ENCODE peak calls at places on chromosomes 6 and 20, in nine cellular contexts. C, S, T, B, L, N, V, J and Y are unnamed samples.

GRCh38 chr6:53961679-53962370 is 149.4 kb upstream of the MLIP start:
- DNase-seq in C (no peak), S (no peak), T (no peak), B (no peak), L (peak), N (peak), V (no peak), J (no peak), Y (peak)

GRCh38 chr6:130913119-130913518 is 85.9 kb downstream of the SMLR1 start:
- DNase-seq in C (no peak), S (no peak), T (peak), B (no peak), L (no peak), N (peak), V (no peak), J (no peak), Y (no peak)

GRCh38 chr20:5080384-5080877 is 39.3 kb downstream of the PCNA start:
- DNase-seq in C (no peak), S (peak), T (no peak), B (peak), L (peak), N (no peak), V (peak), J (no peak), Y (peak)

GRCh38 chr20:11354841-11355240 is 562.9 kb upstream of the BTBD3 start:
- DNase-seq in C (no peak), S (no peak), T (no peak), B (no peak), L (no peak), N (no peak), V (no peak), J (no peak), Y (no peak)

GRCh38 chr6:155171747-155172191 is 92.0 kb upstream of the CLDN20 start:
- DNase-seq in C (no peak), S (no peak), T (no peak), B (no peak), L (peak), N (no peak), V (no peak), J (peak), Y (peak)

GRCh38 chr6:21946298-21946783 is 350.5 kb downstream of the PRL start:
- DNase-seq in C (no peak), S (no peak), T (no peak), B (no peak), L (peak), N (no peak), V (no peak), J (no peak), Y (peak)

GRCh38 chr20:31617432-31618104 is 12.5 kb downstream of the ID1 start:
- DNase-seq in C (no peak), S (no peak), T (no peak), B (no peak), L (no peak), N (no peak), V (no peak), J (no peak), Y (no peak)

GRCh38 chr20:38673731-38674177 is 50.5 kb upstream of the SLC32A1 start:
- DNase-seq in C (no peak), S (no peak), T (no peak), B (no peak), L (no peak), N (peak), V (no peak), J (peak), Y (no peak)

GRCh38 chr6:163417595-163417994 is 3.1 kb downstream of the QKI start:
- DNase-seq in C (no peak), S (no peak), T (no peak), B (no peak), L (no peak), N (no peak), V (no peak), J (peak), Y (no peak)

GRCh38 chr20:60058869-60059268 is 100.6 kb downstream of the CDH26 start:
- DNase-seq in C (no peak), S (no peak), T (no peak), B (no peak), L (no peak), N (no peak), V (no peak), J (no peak), Y (no peak)

GRCh38 chr6:126040826-126041225 is 54.5 kb downstream of the TRMT11 start:
- DNase-seq in C (no peak), S (no peak), T (no peak), B (no peak), L (peak), N (no peak), V (no peak), J (peak), Y (peak)

GRCh38 chr6:140156131-140156530 is 781.7 kb upstream of the CITED2 start:
- DNase-seq in C (no peak), S (no peak), T (no peak), B (no peak), L (no peak), N (no peak), V (no peak), J (no peak), Y (peak)

GRCh38 chr6:37783025-37783825 is 36.3 kb upstream of the ZFAND3 start:
- DNase-seq in C (no peak), S (no peak), T (no peak), B (peak), L (no peak), N (peak), V (no peak), J (no peak), Y (peak)

GRCh38 chr6:20712011-20712410 is 177.8 kb downstream of the CDKAL1 start:
- DNase-seq in C (no peak), S (no peak), T (no peak), B (no peak), L (peak), N (no peak), V (no peak), J (peak), Y (no peak)

GRCh38 chr6:42572523-42572922 is 8.7 kb downstream of the UBR2 start:
- DNase-seq in C (no peak), S (no peak), T (no peak), B (no peak), L (no peak), N (no peak), V (no peak), J (no peak), Y (no peak)

GRCh38 chr6:148521586-148521985 is 178.9 kb downstream of the SASH1 start:
- DNase-seq in C (no peak), S (no peak), T (no peak), B (no peak), L (peak), N (no peak), V (no peak), J (no peak), Y (peak)

GRCh38 chr6:106165885-106166485 is 79.8 kb downstream of the PRDM1 start:
- DNase-seq in C (no peak), S (no peak), T (no peak), B (no peak), L (no peak), N (no peak), V (no peak), J (no peak), Y (no peak)

GRCh38 chr6:49646942-49647341 is 10.3 kb upstream of the RHAG start:
- DNase-seq in C (no peak), S (no peak), T (no peak), B (no peak), L (no peak), N (no peak), V (no peak), J (no peak), Y (no peak)

GRCh38 chr20:46699651-46700359 is 9.6 kb upstream of the SLC2A10 start:
- DNase-seq in C (no peak), S (no peak), T (no peak), B (no peak), L (peak), N (peak), V (no peak), J (peak), Y (peak)

GRCh38 chr6:168390746-168391400 is 50.1 kb upstream of the SMOC2 start:
- DNase-seq in C (no peak), S (no peak), T (no peak), B (peak), L (no peak), N (no peak), V (no peak), J (no peak), Y (no peak)

GRCh38 chr6:62623851-62624532 is 338.0 kb upstream of the KHDRBS2 start:
- DNase-seq in C (no peak), S (no peak), T (no peak), B (no peak), L (no peak), N (no peak), V (no peak), J (no peak), Y (no peak)

GRCh38 chr6:140360651-140361050 is 986.2 kb upstream of the CITED2 start:
- DNase-seq in C (no peak), S (no peak), T (no peak), B (no peak), L (no peak), N (no peak), V (no peak), J (no peak), Y (peak)

GRCh38 chr6:112833546-112834215 is 486.6 kb downstream of the RFPL4B start:
- DNase-seq in C (no peak), S (no peak), T (no peak), B (no peak), L (peak), N (no peak), V (no peak), J (peak), Y (peak)

GRCh38 chr20:3565851-3566250 is 95.0 kb downstream of the ATRN start:
- DNase-seq in C (no peak), S (no peak), T (no peak), B (no peak), L (no peak), N (no peak), V (no peak), J (no peak), Y (no peak)

GRCh38 chr20:7841967-7842301 is 98.3 kb downstream of the HAO1 start:
- DNase-seq in C (no peak), S (no peak), T (no peak), B (no peak), L (peak), N (peak), V (peak), J (peak), Y (peak)

GRCh38 chr6:11621119-11621518 is 83.6 kb downstream of the TMEM170B start:
- DNase-seq in C (no peak), S (no peak), T (no peak), B (no peak), L (no peak), N (no peak), V (no peak), J (no peak), Y (no peak)

GRCh38 chr6:32192608-32193039 is at the start of gene GPSM3:
- DNase-seq in C (peak), S (no peak), T (peak), B (peak), L (peak), N (no peak), V (peak), J (peak), Y (peak)

GRCh38 chr6:130625825-130626500 is 201.2 kb upstream of the SMLR1 start:
- DNase-seq in C (no peak), S (no peak), T (no peak), B (no peak), L (peak), N (no peak), V (no peak), J (peak), Y (peak)

GRCh38 chr6:144870796-144871195 is 585.7 kb downstream of the UTRN start:
- DNase-seq in C (no peak), S (no peak), T (no peak), B (no peak), L (no peak), N (no peak), V (no peak), J (no peak), Y (no peak)

GRCh38 chr6:3484240-3484639 is 27.4 kb upstream of the SLC22A23 start:
- DNase-seq in C (no peak), S (no peak), T (no peak), B (no peak), L (peak), N (no peak), V (no peak), J (no peak), Y (peak)

GRCh38 chr6:12841619-12842018 is 125.1 kb downstream of the PHACTR1 start:
- DNase-seq in C (no peak), S (no peak), T (no peak), B (no peak), L (no peak), N (no peak), V (no peak), J (no peak), Y (no peak)

GRCh38 chr6:34104186-34104585 is 41.7 kb downstream of the GRM4 start:
- DNase-seq in C (no peak), S (no peak), T (no peak), B (no peak), L (no peak), N (no peak), V (no peak), J (no peak), Y (no peak)

GRCh38 chr6:142271476-142271875 is 30.3 kb upstream of the ADGRG6 start:
- DNase-seq in C (no peak), S (no peak), T (no peak), B (no peak), L (peak), N (no peak), V (no peak), J (no peak), Y (peak)

GRCh38 chr20:49887828-49888340 is 27.4 kb downstream of the SPATA2 start:
- DNase-seq in C (no peak), S (no peak), T (no peak), B (peak), L (no peak), N (no peak), V (no peak), J (no peak), Y (no peak)

GRCh38 chr20:17648782-17649730 is 33.0 kb downstream of the RRBP1 start:
- DNase-seq in C (peak), S (no peak), T (peak), B (no peak), L (no peak), N (peak), V (peak), J (no peak), Y (no peak)

GRCh38 chr20:56360133-56360898 is 1.5 kb downstream of the FAM210B start:
- DNase-seq in C (no peak), S (no peak), T (no peak), B (no peak), L (no peak), N (no peak), V (no peak), J (no peak), Y (no peak)

GRCh38 chr6:52271852-52272460 is 12.6 kb downstream of the MCM3 start:
- DNase-seq in C (no peak), S (no peak), T (no peak), B (no peak), L (peak), N (no peak), V (no peak), J (peak), Y (no peak)

GRCh38 chr20:46099491-46100287 is 9.9 kb upstream of the NCOA5 start:
- DNase-seq in C (no peak), S (no peak), T (no peak), B (no peak), L (no peak), N (peak), V (peak), J (peak), Y (no peak)

GRCh38 chr6:161836643-161837448 is 563.0 kb upstream of the AGPAT4 start:
- DNase-seq in C (no peak), S (no peak), T (no peak), B (no peak), L (peak), N (no peak), V (no peak), J (no peak), Y (no peak)

GRCh38 chr6:33212857-33213165 is 4.5 kb downstream of the RING1 start:
- DNase-seq in C (no peak), S (no peak), T (no peak), B (no peak), L (peak), N (no peak), V (no peak), J (no peak), Y (peak)

DNA sequence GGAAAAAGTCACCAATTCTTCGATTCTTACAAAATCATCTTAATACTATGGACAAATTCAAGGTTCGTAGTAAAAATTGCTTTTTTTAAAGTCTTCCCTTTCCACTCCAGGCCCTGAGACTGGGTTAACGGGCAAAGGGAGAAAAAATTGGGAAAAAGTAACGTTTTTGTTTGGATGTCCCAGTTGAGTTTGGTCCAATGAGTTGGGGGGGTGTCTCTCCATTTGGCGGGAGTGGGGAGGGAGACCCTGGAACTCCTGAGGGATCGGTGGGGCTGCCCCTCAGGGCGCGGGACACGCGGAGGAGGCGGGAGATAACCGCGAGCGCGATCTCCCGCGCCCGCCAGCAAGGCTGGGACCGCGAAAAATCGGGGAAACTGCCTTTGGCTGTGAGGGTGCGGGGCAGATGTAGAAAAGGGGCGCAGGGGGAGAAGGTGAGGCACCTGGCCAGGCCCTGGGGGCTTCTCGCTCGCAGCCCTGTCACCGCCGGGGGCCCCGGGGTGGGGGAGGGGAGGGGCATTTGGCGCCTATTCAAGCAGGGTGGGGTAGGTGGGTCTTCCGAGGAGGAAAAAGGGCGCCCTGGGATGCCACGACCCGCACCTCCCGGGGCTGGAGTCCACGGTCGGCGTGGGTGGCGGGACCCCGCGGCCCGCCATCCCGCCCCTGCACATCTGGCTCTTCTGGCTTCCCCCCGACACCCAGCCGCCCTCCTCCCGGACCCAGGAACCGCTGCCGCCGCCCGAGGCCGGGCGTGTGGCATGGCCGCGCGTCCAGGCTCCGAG is 663 bp downstream of the FBXO5 start:
- DNase-seq in C (no peak), S (no peak), T (peak), B (peak), L (no peak), N (peak), V (peak), J (no peak), Y (no peak)
- H3K4me3 ChIP-seq in C (peak), S (peak), T (peak), B (peak), L (peak), N (peak), V (peak), J (peak), Y (peak)

GRCh38 chr6:165659945-165660862 is 2.8 kb downstream of the PDE10A start:
- DNase-seq in C (no peak), S (no peak), T (no peak), B (no peak), L (peak), N (peak), V (peak), J (no peak), Y (no peak)
- H3K4me3 ChIP-seq in C (no peak), S (peak), T (no peak), B (peak), L (peak), N (peak), V (peak), J (peak), Y (peak)

GRCh38 chr20:63537525-63538203 is 488 bp upstream of the PTK6 start:
- DNase-seq in C (peak), S (peak), T (peak), B (peak), L (peak), N (peak), V (peak), J (peak), Y (peak)

GRCh38 chr20:63539441-63540370 is 2.5 kb upstream of the PTK6 start:
- DNase-seq in C (no peak), S (no peak), T (no peak), B (no peak), L (no peak), N (no peak), V (no peak), J (no peak), Y (no peak)

GRCh38 chr20:63539092-63539430 is 1.9 kb upstream of the PTK6 start:
- DNase-seq in C (no peak), S (no peak), T (no peak), B (no peak), L (no peak), N (no peak), V (no peak), J (no peak), Y (no peak)

GRCh38 chr20:63536997-63537524 is at the start of gene PTK6:
- DNase-seq in C (no peak), S (peak), T (no peak), B (peak), L (no peak), N (no peak), V (peak), J (no peak), Y (no peak)

DNA sequence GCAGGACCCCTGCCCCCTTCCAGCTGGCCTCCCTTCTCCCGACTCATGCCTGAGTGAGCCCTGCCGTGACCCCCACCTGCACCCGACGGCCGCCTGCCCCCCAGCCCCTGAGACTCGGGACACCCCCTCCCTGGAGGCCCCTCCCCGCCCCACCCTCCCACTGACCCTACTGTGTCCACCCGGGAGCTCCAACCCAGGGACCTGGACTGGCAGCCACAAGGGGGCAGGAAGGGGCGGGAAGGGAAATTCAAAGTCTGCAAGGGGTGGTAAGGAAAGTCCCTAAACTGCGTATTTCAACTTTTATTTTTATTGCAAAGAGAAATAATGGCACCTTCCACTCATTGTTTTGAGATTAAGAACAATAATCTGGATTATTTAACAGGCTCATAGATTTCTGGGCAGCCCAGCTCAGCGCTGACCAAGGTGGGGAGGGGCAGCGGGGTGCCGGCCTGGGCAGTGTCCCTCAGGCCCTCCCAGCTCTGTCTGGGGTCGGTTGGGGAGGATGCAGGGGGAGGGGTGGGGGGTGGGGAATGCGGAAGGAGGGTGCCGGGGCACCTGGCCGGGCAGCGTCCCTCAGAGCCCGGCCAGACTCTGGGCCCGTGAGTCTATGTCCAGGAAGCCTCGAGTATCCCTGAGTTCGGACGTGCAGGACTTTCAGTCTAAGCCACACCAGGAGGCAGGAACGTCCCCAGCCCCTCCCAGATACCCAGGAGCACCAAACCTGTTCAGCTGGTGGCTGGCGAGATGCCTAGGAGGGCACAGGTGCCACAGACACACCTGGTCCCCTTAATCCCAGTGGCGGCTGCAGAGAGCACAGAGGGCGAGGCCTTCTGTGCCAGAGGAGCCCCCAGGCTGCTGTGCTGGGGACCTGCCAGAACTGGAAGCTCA is 1.3 kb upstream of the PTK6 start:
- DNase-seq in C (peak), S (peak), T (peak), B (no peak), L (peak), N (no peak), V (no peak), J (no peak), Y (peak)
- H3K4me3 ChIP-seq in C (peak), S (no peak), T (peak), B (peak), L (peak), N (peak), V (peak), J (no peak), Y (peak)

GRCh38 chr20:845226-845868 is 11.8 kb downstream of the FAM110A start:
- DNase-seq in C (peak), S (no peak), T (no peak), B (no peak), L (no peak), N (peak), V (peak), J (no peak), Y (no peak)
- H3K4me3 ChIP-seq in C (peak), S (no peak), T (peak), B (peak), L (no peak), N (peak), V (no peak), J (no peak), Y (no peak)

GRCh38 chr6:99993146-99993532 is 884 bp downstream of the MCHR2 start:
- DNase-seq in C (no peak), S (no peak), T (no peak), B (no peak), L (no peak), N (no peak), V (no peak), J (no peak), Y (no peak)
- H3K4me3 ChIP-seq in C (no peak), S (no peak), T (no peak), B (no peak), L (no peak), N (peak), V (no peak), J (no peak), Y (peak)